ENCODE peak calls at places on chromosomes 12 and 14, in eight cellular contexts. One of them, this sample, is unnamed.

GRCh38 chr12:62640910-62641448 is 174.4 kb downstream of the MON2 start:
- DNase-seq in prostate gland: no peak
- DNase-seq in T-helper 2 cell: peak; percentile 88
- DNase-seq in HL-60: no peak
- DNase-seq in astrocyte of the cerebellum: no peak
- DNase-seq in bronchial epithelial cell: no peak
- DNase-seq in activated naive CD4-positive, alpha-beta T cell treated with anti-CD3 and anti-CD28 coated beads, Interleukin-2, amount 50 U/mL, for 72 hours: no peak
- DNase-seq in omental fat pad: no peak
- DNase-seq in this sample: no peak

GRCh38 chr12:83826112-83826511 is 1086.5 kb downstream of the SLC6A15 start:
- DNase-seq in prostate gland: no peak
- DNase-seq in T-helper 2 cell: peak; percentile 19
- DNase-seq in HL-60: no peak
- DNase-seq in astrocyte of the cerebellum: no peak
- DNase-seq in bronchial epithelial cell: peak; percentile 54
- DNase-seq in activated naive CD4-positive, alpha-beta T cell treated with anti-CD3 and anti-CD28 coated beads, Interleukin-2, amount 50 U/mL, for 72 hours: no peak
- DNase-seq in omental fat pad: no peak
- DNase-seq in this sample: no peak

GRCh38 chr12:120903382-120903817 is 758 bp downstream of the SPPL3 start:
- DNase-seq in prostate gland: peak; percentile 28
- DNase-seq in T-helper 2 cell: peak; percentile 61
- DNase-seq in HL-60: peak; percentile 75
- DNase-seq in astrocyte of the cerebellum: no peak
- DNase-seq in bronchial epithelial cell: peak; percentile 63
- DNase-seq in activated naive CD4-positive, alpha-beta T cell treated with anti-CD3 and anti-CD28 coated beads, Interleukin-2, amount 50 U/mL, for 72 hours: peak; percentile 70
- DNase-seq in omental fat pad: peak; percentile 32
- DNase-seq in this sample: peak; percentile 73

GRCh38 chr12:94721173-94721572 is 70.8 kb upstream of the TMCC3 start:
- DNase-seq in prostate gland: no peak
- DNase-seq in T-helper 2 cell: no peak
- DNase-seq in HL-60: no peak
- DNase-seq in astrocyte of the cerebellum: no peak
- DNase-seq in bronchial epithelial cell: no peak
- DNase-seq in activated naive CD4-positive, alpha-beta T cell treated with anti-CD3 and anti-CD28 coated beads, Interleukin-2, amount 50 U/mL, for 72 hours: no peak
- DNase-seq in omental fat pad: no peak
- DNase-seq in this sample: no peak

GRCh38 chr14:68786491-68787234 is 6.2 kb downstream of the ZFP36L1 start:
- DNase-seq in prostate gland: no peak
- DNase-seq in T-helper 2 cell: no peak
- DNase-seq in HL-60: no peak
- DNase-seq in astrocyte of the cerebellum: no peak
- DNase-seq in bronchial epithelial cell: peak; percentile 88
- DNase-seq in activated naive CD4-positive, alpha-beta T cell treated with anti-CD3 and anti-CD28 coated beads, Interleukin-2, amount 50 U/mL, for 72 hours: no peak
- DNase-seq in omental fat pad: no peak
- DNase-seq in this sample: no peak

GRCh38 chr14:101583006-101583708 is 21.9 kb downstream of the DIO3 start:
- DNase-seq in prostate gland: no peak
- DNase-seq in T-helper 2 cell: no peak
- DNase-seq in HL-60: no peak
- DNase-seq in astrocyte of the cerebellum: no peak
- DNase-seq in bronchial epithelial cell: no peak
- DNase-seq in activated naive CD4-positive, alpha-beta T cell treated with anti-CD3 and anti-CD28 coated beads, Interleukin-2, amount 50 U/mL, for 72 hours: no peak
- DNase-seq in omental fat pad: peak; percentile 8
- DNase-seq in this sample: no peak

GRCh38 chr14:54537651-54538050 is 27.9 kb downstream of the CGRRF1 start:
- DNase-seq in prostate gland: no peak
- DNase-seq in T-helper 2 cell: no peak
- DNase-seq in HL-60: no peak
- DNase-seq in astrocyte of the cerebellum: no peak
- DNase-seq in bronchial epithelial cell: no peak
- DNase-seq in activated naive CD4-positive, alpha-beta T cell treated with anti-CD3 and anti-CD28 coated beads, Interleukin-2, amount 50 U/mL, for 72 hours: no peak
- DNase-seq in omental fat pad: no peak
- DNase-seq in this sample: no peak

GRCh38 chr12:109735825-109736551 is 22.4 kb downstream of the FAM222A start:
- DNase-seq in prostate gland: no peak
- DNase-seq in T-helper 2 cell: no peak
- DNase-seq in HL-60: no peak
- DNase-seq in astrocyte of the cerebellum: no peak
- DNase-seq in bronchial epithelial cell: no peak
- DNase-seq in activated naive CD4-positive, alpha-beta T cell treated with anti-CD3 and anti-CD28 coated beads, Interleukin-2, amount 50 U/mL, for 72 hours: peak; percentile 35
- DNase-seq in omental fat pad: no peak
- DNase-seq in this sample: no peak

GRCh38 chr12:2652401-2653081 is 142.2 kb upstream of the FKBP4 start:
- DNase-seq in prostate gland: no peak
- DNase-seq in T-helper 2 cell: no peak
- DNase-seq in HL-60: no peak
- DNase-seq in astrocyte of the cerebellum: no peak
- DNase-seq in bronchial epithelial cell: no peak
- DNase-seq in activated naive CD4-positive, alpha-beta T cell treated with anti-CD3 and anti-CD28 coated beads, Interleukin-2, amount 50 U/mL, for 72 hours: no peak
- DNase-seq in omental fat pad: no peak
- DNase-seq in this sample: no peak

GRCh38 chr14:93997082-93997481 is at the start of gene CCDC197:
- DNase-seq in prostate gland: no peak
- DNase-seq in T-helper 2 cell: no peak
- DNase-seq in HL-60: no peak
- DNase-seq in astrocyte of the cerebellum: no peak
- DNase-seq in bronchial epithelial cell: peak; percentile 31
- DNase-seq in activated naive CD4-positive, alpha-beta T cell treated with anti-CD3 and anti-CD28 coated beads, Interleukin-2, amount 50 U/mL, for 72 hours: no peak
- DNase-seq in omental fat pad: no peak
- DNase-seq in this sample: no peak

GRCh38 chr14:34623506-34623905 is 6.4 kb downstream of the SNX6 start:
- DNase-seq in prostate gland: no peak
- DNase-seq in T-helper 2 cell: no peak
- DNase-seq in HL-60: no peak
- DNase-seq in astrocyte of the cerebellum: no peak
- DNase-seq in bronchial epithelial cell: peak; percentile 42
- DNase-seq in activated naive CD4-positive, alpha-beta T cell treated with anti-CD3 and anti-CD28 coated beads, Interleukin-2, amount 50 U/mL, for 72 hours: no peak
- DNase-seq in omental fat pad: no peak
- DNase-seq in this sample: no peak

GRCh38 chr12:95225645-95226212 is 8.1 kb downstream of the VEZT start:
- DNase-seq in prostate gland: no peak
- DNase-seq in T-helper 2 cell: no peak
- DNase-seq in HL-60: no peak
- DNase-seq in astrocyte of the cerebellum: no peak
- DNase-seq in bronchial epithelial cell: no peak
- DNase-seq in activated naive CD4-positive, alpha-beta T cell treated with anti-CD3 and anti-CD28 coated beads, Interleukin-2, amount 50 U/mL, for 72 hours: no peak
- DNase-seq in omental fat pad: no peak
- DNase-seq in this sample: no peak

GRCh38 chr12:124445826-124446225 is 121.6 kb downstream of the NCOR2 start:
- DNase-seq in prostate gland: no peak
- DNase-seq in T-helper 2 cell: no peak
- DNase-seq in HL-60: no peak
- DNase-seq in astrocyte of the cerebellum: no peak
- DNase-seq in bronchial epithelial cell: no peak
- DNase-seq in activated naive CD4-positive, alpha-beta T cell treated with anti-CD3 and anti-CD28 coated beads, Interleukin-2, amount 50 U/mL, for 72 hours: no peak
- DNase-seq in omental fat pad: no peak
- DNase-seq in this sample: no peak

GRCh38 chr12:503111-503761 is 43.5 kb downstream of the B4GALNT3 start:
- DNase-seq in prostate gland: peak; percentile 76
- DNase-seq in T-helper 2 cell: no peak
- DNase-seq in HL-60: no peak
- DNase-seq in astrocyte of the cerebellum: no peak
- DNase-seq in bronchial epithelial cell: peak; percentile 99
- DNase-seq in activated naive CD4-positive, alpha-beta T cell treated with anti-CD3 and anti-CD28 coated beads, Interleukin-2, amount 50 U/mL, for 72 hours: no peak
- DNase-seq in omental fat pad: no peak
- DNase-seq in this sample: no peak

GRCh38 chr12:46554461-46554860 is 181.9 kb upstream of the SLC38A2 start:
- DNase-seq in prostate gland: no peak
- DNase-seq in T-helper 2 cell: no peak
- DNase-seq in HL-60: no peak
- DNase-seq in astrocyte of the cerebellum: no peak
- DNase-seq in bronchial epithelial cell: no peak
- DNase-seq in activated naive CD4-positive, alpha-beta T cell treated with anti-CD3 and anti-CD28 coated beads, Interleukin-2, amount 50 U/mL, for 72 hours: no peak
- DNase-seq in omental fat pad: no peak
- DNase-seq in this sample: no peak

GRCh38 chr12:75978677-75979076 is 52.9 kb downstream of the PHLDA1 start:
- DNase-seq in prostate gland: no peak
- DNase-seq in T-helper 2 cell: peak; percentile 76
- DNase-seq in HL-60: no peak
- DNase-seq in astrocyte of the cerebellum: no peak
- DNase-seq in bronchial epithelial cell: no peak
- DNase-seq in activated naive CD4-positive, alpha-beta T cell treated with anti-CD3 and anti-CD28 coated beads, Interleukin-2, amount 50 U/mL, for 72 hours: no peak
- DNase-seq in omental fat pad: no peak
- DNase-seq in this sample: no peak

GRCh38 chr12:132393245-132393795 is 63.9 kb upstream of the GALNT9 start:
- DNase-seq in prostate gland: no peak
- DNase-seq in T-helper 2 cell: no peak
- DNase-seq in HL-60: no peak
- DNase-seq in astrocyte of the cerebellum: no peak
- DNase-seq in bronchial epithelial cell: no peak
- DNase-seq in activated naive CD4-positive, alpha-beta T cell treated with anti-CD3 and anti-CD28 coated beads, Interleukin-2, amount 50 U/mL, for 72 hours: peak; percentile 39
- DNase-seq in omental fat pad: no peak
- DNase-seq in this sample: no peak

GRCh38 chr14:99157246-99157645 is 114.8 kb downstream of the BCL11B start:
- DNase-seq in prostate gland: no peak
- DNase-seq in T-helper 2 cell: no peak
- DNase-seq in HL-60: no peak
- DNase-seq in astrocyte of the cerebellum: no peak
- DNase-seq in bronchial epithelial cell: no peak
- DNase-seq in activated naive CD4-positive, alpha-beta T cell treated with anti-CD3 and anti-CD28 coated beads, Interleukin-2, amount 50 U/mL, for 72 hours: no peak
- DNase-seq in omental fat pad: no peak
- DNase-seq in this sample: no peak

GRCh38 chr12:66127695-66128094 is 2.9 kb downstream of the LLPH start:
- DNase-seq in prostate gland: no peak
- DNase-seq in T-helper 2 cell: no peak
- DNase-seq in HL-60: no peak
- DNase-seq in astrocyte of the cerebellum: no peak
- DNase-seq in bronchial epithelial cell: no peak
- DNase-seq in activated naive CD4-positive, alpha-beta T cell treated with anti-CD3 and anti-CD28 coated beads, Interleukin-2, amount 50 U/mL, for 72 hours: no peak
- DNase-seq in omental fat pad: no peak
- DNase-seq in this sample: no peak

GRCh38 chr12:127363392-127363791 is 903.6 kb upstream of the TMEM132C start:
- DNase-seq in prostate gland: no peak
- DNase-seq in T-helper 2 cell: no peak
- DNase-seq in HL-60: no peak
- DNase-seq in astrocyte of the cerebellum: no peak
- DNase-seq in bronchial epithelial cell: peak; percentile 11
- DNase-seq in activated naive CD4-positive, alpha-beta T cell treated with anti-CD3 and anti-CD28 coated beads, Interleukin-2, amount 50 U/mL, for 72 hours: no peak
- DNase-seq in omental fat pad: no peak
- DNase-seq in this sample: no peak

GRCh38 chr12:57775044-57775443 is 2.6 kb downstream of the EEF1AKMT3 start:
- DNase-seq in prostate gland: no peak
- DNase-seq in T-helper 2 cell: no peak
- DNase-seq in HL-60: no peak
- DNase-seq in astrocyte of the cerebellum: no peak
- DNase-seq in bronchial epithelial cell: no peak
- DNase-seq in activated naive CD4-positive, alpha-beta T cell treated with anti-CD3 and anti-CD28 coated beads, Interleukin-2, amount 50 U/mL, for 72 hours: no peak
- DNase-seq in omental fat pad: no peak
- DNase-seq in this sample: no peak

GRCh38 chr12:109440851-109441490 is 36.1 kb downstream of the KCTD10 start:
- DNase-seq in prostate gland: no peak
- DNase-seq in T-helper 2 cell: no peak
- DNase-seq in HL-60: no peak
- DNase-seq in astrocyte of the cerebellum: no peak
- DNase-seq in bronchial epithelial cell: no peak
- DNase-seq in activated naive CD4-positive, alpha-beta T cell treated with anti-CD3 and anti-CD28 coated beads, Interleukin-2, amount 50 U/mL, for 72 hours: no peak
- DNase-seq in omental fat pad: no peak
- DNase-seq in this sample: no peak

GRCh38 chr14:76772300-76773187 is 11.3 kb downstream of the VASH1 start:
- DNase-seq in prostate gland: no peak
- DNase-seq in T-helper 2 cell: no peak
- DNase-seq in HL-60: peak; percentile 61
- DNase-seq in astrocyte of the cerebellum: no peak
- DNase-seq in bronchial epithelial cell: no peak
- DNase-seq in activated naive CD4-positive, alpha-beta T cell treated with anti-CD3 and anti-CD28 coated beads, Interleukin-2, amount 50 U/mL, for 72 hours: no peak
- DNase-seq in omental fat pad: no peak
- DNase-seq in this sample: no peak

GRCh38 chr14:95098984-95099599 is 58.2 kb downstream of the DICER1 start:
- DNase-seq in prostate gland: peak; percentile 70
- DNase-seq in T-helper 2 cell: peak; percentile 58
- DNase-seq in HL-60: peak; percentile 28
- DNase-seq in astrocyte of the cerebellum: peak; percentile 46
- DNase-seq in bronchial epithelial cell: peak; percentile 58
- DNase-seq in activated naive CD4-positive, alpha-beta T cell treated with anti-CD3 and anti-CD28 coated beads, Interleukin-2, amount 50 U/mL, for 72 hours: no peak
- DNase-seq in omental fat pad: no peak
- DNase-seq in this sample: no peak

GRCh38 chr14:102652194-102652593 is 59.7 kb downstream of the RCOR1 start:
- DNase-seq in prostate gland: no peak
- DNase-seq in T-helper 2 cell: no peak
- DNase-seq in HL-60: no peak
- DNase-seq in astrocyte of the cerebellum: no peak
- DNase-seq in bronchial epithelial cell: no peak
- DNase-seq in activated naive CD4-positive, alpha-beta T cell treated with anti-CD3 and anti-CD28 coated beads, Interleukin-2, amount 50 U/mL, for 72 hours: no peak
- DNase-seq in omental fat pad: no peak
- DNase-seq in this sample: no peak

GRCh38 chr14:101442451-101442850 is 118.8 kb upstream of the DIO3 start:
- DNase-seq in prostate gland: no peak
- DNase-seq in T-helper 2 cell: peak; percentile 73
- DNase-seq in HL-60: no peak
- DNase-seq in astrocyte of the cerebellum: no peak
- DNase-seq in bronchial epithelial cell: no peak
- DNase-seq in activated naive CD4-positive, alpha-beta T cell treated with anti-CD3 and anti-CD28 coated beads, Interleukin-2, amount 50 U/mL, for 72 hours: peak; percentile 69
- DNase-seq in omental fat pad: no peak
- DNase-seq in this sample: peak; percentile 29

GRCh38 chr12:52061470-52062166 is 8.2 kb upstream of the ATG101 start:
- DNase-seq in prostate gland: no peak
- DNase-seq in T-helper 2 cell: no peak
- DNase-seq in HL-60: no peak
- DNase-seq in astrocyte of the cerebellum: no peak
- DNase-seq in bronchial epithelial cell: no peak
- DNase-seq in activated naive CD4-positive, alpha-beta T cell treated with anti-CD3 and anti-CD28 coated beads, Interleukin-2, amount 50 U/mL, for 72 hours: no peak
- DNase-seq in omental fat pad: no peak
- DNase-seq in this sample: no peak

GRCh38 chr14:76115010-76115422 is 36.7 kb upstream of the GPATCH2L start:
- DNase-seq in prostate gland: no peak
- DNase-seq in T-helper 2 cell: no peak
- DNase-seq in HL-60: no peak
- DNase-seq in astrocyte of the cerebellum: no peak
- DNase-seq in bronchial epithelial cell: no peak
- DNase-seq in activated naive CD4-positive, alpha-beta T cell treated with anti-CD3 and anti-CD28 coated beads, Interleukin-2, amount 50 U/mL, for 72 hours: no peak
- DNase-seq in omental fat pad: no peak
- DNase-seq in this sample: no peak

This sample was measured in effector memory CD4-positive, alpha-beta T cell.